ENCODE peak calls at places on chromosomes 16 and 17, in eight cellular contexts. F is ovary, R is WERI-Rb-1, E is upper lobe of right lung, G is psoas muscle, Z is body of pancreas, X is ascending aorta, O is brain microvascular endothelial cell. J is an unnamed sample.
A peak's percentile ranks its signal among the peaks of the same experiment; 100 is the strongest.

GRCh38 chr16:10971560-10971961 is 27.2 kb downstream of the CLEC16A start:
- DNase-seq in F (peak; percentile 58), R (no peak), E (no peak), G (no peak), Z (peak; percentile 50), X (peak; percentile 74), O (peak; percentile 64), J (no peak)

GRCh38 chr16:79658301-79659001 is 57.9 kb upstream of the MAF start:
- DNase-seq in F (no peak), R (no peak), E (no peak), G (peak; percentile 39), Z (no peak), X (peak; percentile 54), O (peak; percentile 95), J (no peak)

GRCh38 chr16:85794696-85795095 is 4.6 kb downstream of the EMC8 start:
- DNase-seq in F (no peak), R (no peak), E (no peak), G (no peak), Z (no peak), X (no peak), O (no peak), J (no peak)

GRCh38 chr16:81493755-81494433 is 49.3 kb downstream of the CMIP start:
- DNase-seq in F (no peak), R (no peak), E (no peak), G (no peak), Z (peak; percentile 94), X (no peak), O (peak; percentile 65), J (no peak)

GRCh38 chr17:37841232-37841631 is 83.0 kb upstream of the TBC1D3K start:
- DNase-seq in F (no peak), R (no peak), E (no peak), G (no peak), Z (no peak), X (no peak), O (no peak), J (no peak)

GRCh38 chr17:29162082-29162908 is 17.9 kb downstream of the MYO18A start:
- DNase-seq in F (no peak), R (no peak), E (no peak), G (no peak), Z (no peak), X (no peak), O (no peak), J (no peak)

GRCh38 chr17:13076905-13077304 is 59.1 kb upstream of the ELAC2 start:
- DNase-seq in F (no peak), R (no peak), E (no peak), G (no peak), Z (no peak), X (no peak), O (no peak), J (no peak)

GRCh38 chr16:85552980-85553435 is 60.1 kb upstream of the GSE1 start:
- DNase-seq in F (no peak), R (no peak), E (peak; percentile 71), G (no peak), Z (no peak), X (no peak), O (no peak), J (no peak)

GRCh38 chr17:74118504-74118903 is 85.0 kb upstream of the RPL38 start:
- DNase-seq in F (no peak), R (peak; percentile 70), E (peak; percentile 23), G (no peak), Z (no peak), X (no peak), O (no peak), J (no peak)

GRCh38 chr17:74137416-74137815 is 66.1 kb upstream of the RPL38 start:
- DNase-seq in F (no peak), R (no peak), E (no peak), G (no peak), Z (no peak), X (no peak), O (no peak), J (no peak)

DNA sequence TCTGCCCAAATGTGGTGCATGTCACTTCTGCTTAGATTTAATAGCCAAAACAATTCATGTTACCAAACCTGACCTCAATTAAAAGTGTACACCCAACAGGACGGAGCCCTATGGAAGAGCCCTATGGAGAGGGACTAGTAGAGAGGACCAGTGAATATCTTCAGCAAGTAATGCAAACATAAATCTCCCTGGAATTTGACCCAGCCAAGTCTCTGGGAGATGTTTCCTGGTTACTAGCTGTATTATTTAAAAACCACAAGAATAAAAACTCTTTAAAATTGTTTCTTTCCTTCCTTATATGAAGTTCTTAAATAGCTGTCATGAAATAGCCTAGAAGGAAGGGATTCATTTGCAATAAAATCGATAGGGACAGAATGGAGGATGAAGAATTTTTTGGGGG is 255.8 kb downstream of the CDH11 start:
- DNase-seq in F (no peak), R (no peak), E (no peak), G (no peak), Z (no peak), X (no peak), O (peak; percentile 31), J (no peak)
- TF ChIP-seq CTCF in F (no peak), R (no peak), E (no peak), G (no peak), Z (no peak), X (no peak), O (no peak), J (no peak)

GRCh38 chr17:2755941-2756724 is 6.7 kb upstream of the CCDC92B start:
- DNase-seq in F (no peak), R (no peak), E (no peak), G (no peak), Z (peak; percentile 21), X (no peak), O (peak; percentile 3), J (no peak)
- H3K27me3 ChIP-seq in F (no peaks in the 10 kb centered on the region), R (no peaks in the 10 kb centered on the region), E (peaks cover 78% of the 10 kb centered on the region), G (no peaks in the 10 kb centered on the region), Z (no peaks in the 10 kb centered on the region), X (peaks cover 6% of the 10 kb centered on the region), O (peaks cover 25% of the 10 kb centered on the region), J (peaks cover 3% of the 10 kb centered on the region)

DNA sequence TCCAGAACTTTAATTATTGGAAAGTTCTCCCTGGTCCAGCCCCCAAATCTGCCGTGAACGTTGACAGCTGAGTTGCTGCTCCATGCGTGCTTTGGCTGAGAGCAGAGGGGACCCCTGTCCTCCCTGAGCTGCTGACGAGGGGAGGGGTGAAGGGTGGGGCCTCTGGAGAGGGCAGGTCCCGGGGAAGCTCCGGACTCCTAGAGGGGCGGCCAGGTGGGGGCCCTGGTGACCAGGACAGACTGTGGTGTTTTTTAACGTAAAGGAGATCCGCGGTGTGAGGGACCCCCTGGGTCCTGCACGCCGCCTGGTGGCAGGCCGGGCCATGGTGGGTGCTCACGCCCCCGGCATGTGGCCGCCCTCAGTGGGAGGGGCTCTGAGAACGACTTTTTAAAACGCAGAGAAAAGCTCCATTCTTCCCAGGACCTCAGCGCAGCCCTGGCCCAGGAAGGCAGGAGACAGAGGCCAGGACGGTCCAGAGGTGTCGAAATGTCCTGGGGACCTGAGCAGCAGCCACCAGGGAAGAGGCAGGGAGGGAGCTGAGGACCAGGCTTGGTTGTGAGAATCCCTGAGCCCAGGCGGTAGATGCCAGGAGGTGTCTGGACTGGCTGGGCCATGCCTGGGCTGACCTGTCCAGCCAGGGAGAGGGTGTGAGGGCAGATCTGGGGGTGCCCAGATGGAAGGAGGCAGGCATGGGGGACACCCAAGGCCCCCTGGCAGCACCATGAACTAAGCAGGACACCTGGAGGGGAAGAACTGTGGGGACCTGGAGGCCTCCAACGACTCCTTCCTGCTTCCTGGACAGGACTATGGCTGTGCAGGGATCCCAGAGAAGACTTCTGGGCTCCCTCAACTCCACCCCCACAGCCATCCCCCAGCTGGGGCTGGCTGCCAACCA is at the start of gene MC1R:
- DNase-seq in F (no peak), R (peak; percentile 42), E (no peak), G (no peak), Z (no peak), X (no peak), O (peak; percentile 16), J (no peak)
- TF ChIP-seq CTCF in F (no peak), R (peak; percentile 22), E (peak; percentile 30), G (peak; percentile 32), Z (no peak), X (no peak), O (peak; percentile 78), J (no peak)

DNA sequence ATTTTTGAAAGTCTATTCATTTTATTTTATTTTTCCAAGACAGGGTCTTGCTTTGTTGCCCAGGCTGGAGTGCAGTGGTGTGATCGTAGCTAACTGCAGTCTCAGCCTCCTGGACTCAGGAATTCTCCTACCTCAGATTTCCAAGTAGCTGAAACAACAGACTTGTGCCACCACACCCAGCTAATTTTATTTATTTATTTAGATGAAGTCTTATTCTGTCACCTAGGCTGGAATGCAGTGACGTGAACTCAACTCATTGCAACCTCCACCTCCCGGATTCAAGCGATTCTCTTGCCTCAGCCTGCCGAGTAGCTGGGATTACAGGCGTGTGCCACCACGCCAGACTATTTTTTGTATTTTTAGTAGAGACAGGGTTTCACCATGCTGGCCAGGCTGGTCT is 19.3 kb upstream of the OR1F1 start:
- DNase-seq in F (no peak), R (no peak), E (no peak), G (no peak), Z (no peak), X (no peak), O (no peak), J (no peak)
- H3K27me3 ChIP-seq in F (peaks cover 12% of the 10 kb centered on the region), R (no peaks in the 10 kb centered on the region), E (peaks cover 64% of the 10 kb centered on the region), G (no peaks in the 10 kb centered on the region), Z (peaks cover 4% of the 10 kb centered on the region), X (peaks cover 19% of the 10 kb centered on the region), O (peaks cover 6% of the 10 kb centered on the region), J (peaks cover 27% of the 10 kb centered on the region)

GRCh38 chr17:8156174-8156992 is 4.2 kb upstream of the PER1 start:
- DNase-seq in F (peak; percentile 100), R (peak; percentile 100), E (peak; percentile 100), G (peak; percentile 100), Z (peak; percentile 100), X (peak; percentile 100), O (peak; percentile 100), J (peak; percentile 100)
- TF ChIP-seq CTCF in F (no peak), R (no peak), E (peak; percentile 6), G (no peak), Z (no peak), X (peak; percentile 22), O (peak; percentile 30), J (no peak)

DNA sequence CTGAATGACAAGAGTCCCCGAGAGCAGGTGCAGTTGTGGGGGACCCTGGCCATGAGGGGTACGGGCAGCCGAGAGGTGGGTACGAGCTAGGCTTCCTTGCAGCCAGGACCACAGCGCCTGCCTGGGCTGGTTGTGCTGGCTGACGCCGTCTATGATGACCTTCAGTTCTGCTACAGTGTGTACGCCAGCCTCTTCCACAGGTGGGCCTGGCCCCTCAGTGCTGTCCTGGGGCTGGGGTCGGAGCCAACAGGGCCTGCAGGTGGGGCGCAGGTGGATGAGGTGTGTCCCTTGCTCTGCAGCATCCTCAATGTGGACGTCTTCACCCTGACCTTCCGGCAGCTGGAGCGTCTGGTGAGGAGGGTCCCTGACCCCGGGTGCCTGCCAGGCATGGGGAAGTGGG is 7.2 kb downstream of the TSR3 start:
- DNase-seq in F (no peak), R (no peak), E (no peak), G (no peak), Z (no peak), X (no peak), O (no peak), J (no peak)
- H3K27me3 ChIP-seq in F (no peaks in the 10 kb centered on the region), R (no peaks in the 10 kb centered on the region), E (no peaks in the 10 kb centered on the region), G (no peaks in the 10 kb centered on the region), Z (no peaks in the 10 kb centered on the region), X (no peaks in the 10 kb centered on the region), O (no peaks in the 10 kb centered on the region), J (no peaks in the 10 kb centered on the region)

J was measured in right atrium auricular region.